ENCODE peak calls at places on chromosomes 13 and 19, in nine cellular contexts. One of them, this sample, is unnamed. For H3K4me1, the result is how much of the 10 kb centered on the place peaks cover.

GRCh38 chr19:29564574-29565005 is 38.8 kb downstream of the VSTM2B start:
- DNase-seq in ovary: no peak
- DNase-seq in GM12878: no peak
- DNase-seq in adrenal gland: no peak
- DNase-seq in Peyer's patch: no peak
- DNase-seq in IMR-90: no peak
- DNase-seq in uterus: no peak
- DNase-seq in body of pancreas: peak
- DNase-seq in sigmoid colon: no peak
- DNase-seq in this sample: no peak

GRCh38 chr19:50333737-50334617 is 4.8 kb upstream of the KCNC3 start:
- DNase-seq in uterus: peak
- DNase-seq in body of pancreas: peak
- DNase-seq in GM12878: no peak
- DNase-seq in Peyer's patch: peak
- DNase-seq in adrenal gland: peak
- DNase-seq in IMR-90: no peak
- DNase-seq in sigmoid colon: peak
- DNase-seq in ovary: peak
- DNase-seq in this sample: peak

GRCh38 chr13:50713849-50714248 is 129.6 kb downstream of the DLEU7 start:
- DNase-seq in IMR-90: peak
- DNase-seq in Peyer's patch: no peak
- DNase-seq in sigmoid colon: no peak
- DNase-seq in body of pancreas: no peak
- DNase-seq in uterus: no peak
- DNase-seq in ovary: no peak
- DNase-seq in adrenal gland: no peak
- DNase-seq in GM12878: peak
- DNase-seq in this sample: no peak

GRCh38 chr13:41085961-41086360 is 24.7 kb downstream of the WBP4 start:
- DNase-seq in adrenal gland: no peak
- DNase-seq in Peyer's patch: no peak
- DNase-seq in body of pancreas: no peak
- DNase-seq in IMR-90: no peak
- DNase-seq in GM12878: no peak
- DNase-seq in uterus: no peak
- DNase-seq in ovary: no peak
- DNase-seq in sigmoid colon: no peak
- DNase-seq in this sample: no peak

GRCh38 chr19:49567722-49568454 is 12.5 kb downstream of the NOSIP start:
- DNase-seq in IMR-90: no peak
- DNase-seq in adrenal gland: no peak
- DNase-seq in body of pancreas: no peak
- DNase-seq in sigmoid colon: no peak
- DNase-seq in GM12878: no peak
- DNase-seq in Peyer's patch: peak
- DNase-seq in uterus: no peak
- DNase-seq in ovary: no peak
- DNase-seq in this sample: no peak

GRCh38 chr19:17948967-17949930 is 16.4 kb downstream of the CCDC124 start:
- DNase-seq in GM12878: no peak
- DNase-seq in ovary: peak
- DNase-seq in sigmoid colon: no peak
- DNase-seq in body of pancreas: no peak
- DNase-seq in IMR-90: no peak
- DNase-seq in Peyer's patch: no peak
- DNase-seq in adrenal gland: no peak
- DNase-seq in uterus: no peak
- DNase-seq in this sample: no peak

GRCh38 chr19:10292206-10292788 is 2.5 kb downstream of the ICAM5 start:
- DNase-seq in uterus: peak
- DNase-seq in body of pancreas: peak
- DNase-seq in GM12878: no peak
- DNase-seq in IMR-90: peak
- DNase-seq in adrenal gland: peak
- DNase-seq in sigmoid colon: peak
- DNase-seq in Peyer's patch: peak
- DNase-seq in ovary: peak
- DNase-seq in this sample: peak

GRCh38 chr19:28864024-28864503 is 348.9 kb downstream of the UQCRFS1 start:
- DNase-seq in adrenal gland: peak
- DNase-seq in body of pancreas: no peak
- DNase-seq in uterus: no peak
- DNase-seq in GM12878: no peak
- DNase-seq in ovary: no peak
- DNase-seq in IMR-90: no peak
- DNase-seq in Peyer's patch: no peak
- DNase-seq in sigmoid colon: no peak
- DNase-seq in this sample: no peak

GRCh38 chr19:15015946-15016542 is 33.2 kb upstream of the CASP14 start:
- DNase-seq in uterus: no peak
- DNase-seq in IMR-90: no peak
- DNase-seq in body of pancreas: peak
- DNase-seq in Peyer's patch: no peak
- DNase-seq in GM12878: no peak
- DNase-seq in ovary: no peak
- DNase-seq in sigmoid colon: no peak
- DNase-seq in adrenal gland: peak
- DNase-seq in this sample: no peak

GRCh38 chr19:50480281-50481111 is 3.8 kb upstream of the GARIN5A start:
- DNase-seq in Peyer's patch: no peak
- DNase-seq in ovary: no peak
- DNase-seq in body of pancreas: no peak
- DNase-seq in IMR-90: no peak
- DNase-seq in uterus: no peak
- DNase-seq in adrenal gland: no peak
- DNase-seq in GM12878: no peak
- DNase-seq in sigmoid colon: no peak
- DNase-seq in this sample: no peak

GRCh38 chr13:50149932-50150331 is 134.7 kb downstream of the KCNRG start:
- DNase-seq in sigmoid colon: no peak
- DNase-seq in ovary: no peak
- DNase-seq in body of pancreas: peak
- DNase-seq in adrenal gland: peak
- DNase-seq in Peyer's patch: no peak
- DNase-seq in IMR-90: no peak
- DNase-seq in GM12878: no peak
- DNase-seq in uterus: no peak
- DNase-seq in this sample: peak

GRCh38 chr13:110431425-110431824 is 124.3 kb downstream of the COL4A2 start:
- DNase-seq in IMR-90: no peak
- DNase-seq in body of pancreas: no peak
- DNase-seq in sigmoid colon: no peak
- DNase-seq in adrenal gland: no peak
- DNase-seq in Peyer's patch: no peak
- DNase-seq in ovary: no peak
- DNase-seq in GM12878: no peak
- DNase-seq in uterus: no peak
- DNase-seq in this sample: no peak

GRCh38 chr19:37716140-37716539 is 3.4 kb downstream of the ZNF607 start:
- DNase-seq in uterus: no peak
- DNase-seq in body of pancreas: no peak
- DNase-seq in adrenal gland: no peak
- DNase-seq in ovary: no peak
- DNase-seq in Peyer's patch: no peak
- DNase-seq in sigmoid colon: no peak
- DNase-seq in IMR-90: no peak
- DNase-seq in GM12878: no peak
- DNase-seq in this sample: no peak

GRCh38 chr13:26037302-26037701 is 14.5 kb downstream of the SHISA2 start:
- DNase-seq in GM12878: no peak
- DNase-seq in ovary: no peak
- DNase-seq in IMR-90: no peak
- DNase-seq in adrenal gland: no peak
- DNase-seq in uterus: no peak
- DNase-seq in sigmoid colon: no peak
- DNase-seq in body of pancreas: no peak
- DNase-seq in Peyer's patch: no peak
- DNase-seq in this sample: no peak

GRCh38 chr13:98842858-98843481 is 90.5 kb upstream of the SLC15A1 start:
- DNase-seq in IMR-90: peak
- DNase-seq in Peyer's patch: peak
- DNase-seq in uterus: peak
- DNase-seq in GM12878: peak
- DNase-seq in body of pancreas: peak
- DNase-seq in adrenal gland: peak
- DNase-seq in ovary: peak
- DNase-seq in sigmoid colon: peak
- DNase-seq in this sample: peak

GRCh38 chr19:56301152-56301551 is 13.5 kb downstream of the ZSCAN5A start:
- DNase-seq in GM12878: no peak
- DNase-seq in body of pancreas: no peak
- DNase-seq in adrenal gland: no peak
- DNase-seq in IMR-90: no peak
- DNase-seq in ovary: no peak
- DNase-seq in sigmoid colon: no peak
- DNase-seq in Peyer's patch: no peak
- DNase-seq in uterus: no peak
- DNase-seq in this sample: no peak

GRCh38 chr13:76976488-76976887 is 15.4 kb upstream of the CLN5 start:
- DNase-seq in adrenal gland: no peak
- DNase-seq in IMR-90: no peak
- DNase-seq in body of pancreas: no peak
- DNase-seq in ovary: no peak
- DNase-seq in GM12878: no peak
- DNase-seq in uterus: no peak
- DNase-seq in Peyer's patch: no peak
- DNase-seq in sigmoid colon: no peak
- DNase-seq in this sample: no peak

GRCh38 chr13:98511435-98511834 is 65.5 kb downstream of the STK24 start:
- DNase-seq in GM12878: no peak
- DNase-seq in IMR-90: no peak
- DNase-seq in Peyer's patch: peak
- DNase-seq in adrenal gland: no peak
- DNase-seq in uterus: no peak
- DNase-seq in body of pancreas: no peak
- DNase-seq in sigmoid colon: no peak
- DNase-seq in ovary: no peak
- DNase-seq in this sample: no peak

GRCh38 chr13:48316826-48317510 is 13.4 kb downstream of the RB1 start:
- DNase-seq in adrenal gland: no peak
- DNase-seq in Peyer's patch: no peak
- DNase-seq in IMR-90: no peak
- DNase-seq in sigmoid colon: no peak
- DNase-seq in ovary: no peak
- DNase-seq in body of pancreas: no peak
- DNase-seq in uterus: no peak
- DNase-seq in GM12878: no peak
- DNase-seq in this sample: no peak

GRCh38 chr19:6065685-6066365 is 44.5 kb downstream of the RFX2 start:
- DNase-seq in uterus: peak
- DNase-seq in adrenal gland: no peak
- DNase-seq in IMR-90: peak
- DNase-seq in GM12878: no peak
- DNase-seq in Peyer's patch: no peak
- DNase-seq in body of pancreas: peak
- DNase-seq in sigmoid colon: no peak
- DNase-seq in ovary: no peak
- DNase-seq in this sample: peak

GRCh38 chr13:45121421-45121820 is 1.1 kb downstream of the GTF2F2 start:
- DNase-seq in Peyer's patch: no peak
- DNase-seq in adrenal gland: no peak
- DNase-seq in sigmoid colon: no peak
- DNase-seq in ovary: no peak
- DNase-seq in uterus: no peak
- DNase-seq in body of pancreas: no peak
- DNase-seq in IMR-90: peak
- DNase-seq in GM12878: no peak
- DNase-seq in this sample: no peak

GRCh38 chr19:36258028-36258875 is 43.3 kb downstream of the ZNF146 start:
- DNase-seq in uterus: no peak
- DNase-seq in Peyer's patch: no peak
- DNase-seq in GM12878: no peak
- DNase-seq in adrenal gland: no peak
- DNase-seq in IMR-90: no peak
- DNase-seq in sigmoid colon: no peak
- DNase-seq in ovary: no peak
- DNase-seq in body of pancreas: no peak
- DNase-seq in this sample: no peak

GRCh38 chr13:20815469-20815868 is 41.7 kb upstream of the EEF1AKMT1 start:
- DNase-seq in GM12878: no peak
- DNase-seq in ovary: no peak
- DNase-seq in body of pancreas: no peak
- DNase-seq in uterus: no peak
- DNase-seq in Peyer's patch: no peak
- DNase-seq in sigmoid colon: no peak
- DNase-seq in IMR-90: peak
- DNase-seq in adrenal gland: no peak
- DNase-seq in this sample: no peak

GRCh38 chr13:59261928-59262488 is 901.7 kb downstream of the DIAPH3 start:
- DNase-seq in GM12878: no peak
- DNase-seq in adrenal gland: no peak
- DNase-seq in IMR-90: peak
- DNase-seq in uterus: no peak
- DNase-seq in ovary: no peak
- DNase-seq in body of pancreas: no peak
- DNase-seq in sigmoid colon: no peak
- DNase-seq in Peyer's patch: no peak
- DNase-seq in this sample: no peak
- TF ChIP-seq CTCF in GM12878: peak
- TF ChIP-seq CTCF in adrenal gland: peak
- TF ChIP-seq CTCF in IMR-90: peak
- TF ChIP-seq CTCF in uterus: no peak
- TF ChIP-seq CTCF in ovary: no peak
- TF ChIP-seq CTCF in body of pancreas: peak
- TF ChIP-seq CTCF in sigmoid colon: no peak
- TF ChIP-seq CTCF in Peyer's patch: no peak
- TF ChIP-seq CTCF in this sample: peak

GRCh38 chr19:32168606-32169005 is 176.8 kb upstream of the ZNF507 start:
- DNase-seq in GM12878: no peak
- DNase-seq in IMR-90: no peak
- DNase-seq in adrenal gland: no peak
- DNase-seq in sigmoid colon: peak
- DNase-seq in ovary: no peak
- DNase-seq in body of pancreas: no peak
- DNase-seq in uterus: no peak
- DNase-seq in Peyer's patch: no peak
- DNase-seq in this sample: no peak
- H3K4me1 ChIP-seq in GM12878: under half
- H3K4me1 ChIP-seq in IMR-90: under half
- H3K4me1 ChIP-seq in adrenal gland: under half
- H3K4me1 ChIP-seq in sigmoid colon: under half
- H3K4me1 ChIP-seq in ovary: under half
- H3K4me1 ChIP-seq in body of pancreas: under half
- H3K4me1 ChIP-seq in uterus: under half
- H3K4me1 ChIP-seq in Peyer's patch: under half
- H3K4me1 ChIP-seq in this sample: under half

GRCh38 chr19:44749994-44750393 is 1.5 kb downstream of the BCL3 start:
- DNase-seq in sigmoid colon: no peak
- DNase-seq in adrenal gland: no peak
- DNase-seq in Peyer's patch: no peak
- DNase-seq in uterus: no peak
- DNase-seq in GM12878: no peak
- DNase-seq in body of pancreas: no peak
- DNase-seq in IMR-90: no peak
- DNase-seq in ovary: no peak
- DNase-seq in this sample: no peak
- TF ChIP-seq POLR2A in sigmoid colon: no peak
- TF ChIP-seq POLR2A in adrenal gland: no peak
- TF ChIP-seq POLR2A in Peyer's patch: no peak
- TF ChIP-seq POLR2A in uterus: no peak
- TF ChIP-seq POLR2A in GM12878: no peak
- TF ChIP-seq POLR2A in body of pancreas: no peak
- TF ChIP-seq POLR2A in IMR-90: no peak
- TF ChIP-seq POLR2A in ovary: no peak
- TF ChIP-seq POLR2A in this sample: no peak

GRCh38 chr13:21837841-21838551 is 167.1 kb downstream of the FGF9 start:
- DNase-seq in adrenal gland: no peak
- DNase-seq in body of pancreas: no peak
- DNase-seq in IMR-90: peak
- DNase-seq in ovary: no peak
- DNase-seq in uterus: peak
- DNase-seq in sigmoid colon: peak
- DNase-seq in GM12878: no peak
- DNase-seq in Peyer's patch: no peak
- DNase-seq in this sample: no peak
- TF ChIP-seq CTCF in adrenal gland: no peak
- TF ChIP-seq CTCF in body of pancreas: no peak
- TF ChIP-seq CTCF in IMR-90: no peak
- TF ChIP-seq CTCF in ovary: no peak
- TF ChIP-seq CTCF in uterus: no peak
- TF ChIP-seq CTCF in sigmoid colon: no peak
- TF ChIP-seq CTCF in GM12878: no peak
- TF ChIP-seq CTCF in Peyer's patch: peak
- TF ChIP-seq CTCF in this sample: no peak